ENCODE peak calls at places on chromosome 2, in five cellular contexts. I is aorta, O is sigmoid colon, E is RWPE1, M is brain microvascular endothelial cell. Q is an unnamed sample.
A peak's percentile ranks its signal among the peaks of the same experiment; 100 is the strongest.

GRCh38 chr2:1915196-1915595 is 170.9 kb upstream of the PXDN start:
- DNase-seq in I (no peak), O (no peak), M (no peak), E (no peak), Q (no peak)

GRCh38 chr2:241507430-241508239 is 749 bp downstream of the STK25 start:
- DNase-seq in M (no peak), E (peak; percentile 57), O (no peak), I (no peak), Q (no peak)

GRCh38 chr2:241767464-241768250 is 9.0 kb upstream of the GAL3ST2 start:
- DNase-seq in I (no peak), M (no peak), O (peak; percentile 63), E (no peak), Q (no peak)

GRCh38 chr2:118845843-118846666 is 1.4 kb downstream of the EN1 start:
- DNase-seq in M (no peak), O (no peak), E (no peak), I (no peak), Q (no peak)

GRCh38 chr2:96146151-96146880 is 1.1 kb upstream of the DUSP2 start:
- DNase-seq in E (no peak), M (no peak), O (peak; percentile 81), I (peak; percentile 90), Q (no peak)

GRCh38 chr2:383173-383572 is 95.3 kb upstream of the ALKAL2 start:
- DNase-seq in M (no peak), I (no peak), O (no peak), E (no peak), Q (no peak)

GRCh38 chr2:207128867-207129266 is 36.9 kb downstream of the KLF7 start:
- DNase-seq in E (no peak), I (no peak), M (no peak), O (no peak), Q (no peak)

GRCh38 chr2:19955544-19956422 is 34.1 kb downstream of the WDR35 start:
- DNase-seq in M (peak; percentile 63), I (peak; percentile 51), E (peak; percentile 72), O (no peak), Q (peak; percentile 16)

GRCh38 chr2:144516417-144516980 is 3.4 kb downstream of the ZEB2 start:
- DNase-seq in M (no peak), O (no peak), I (peak; percentile 62), E (no peak), Q (no peak)

GRCh38 chr2:182650704-182651103 is 65.4 kb upstream of the DNAJC10 start:
- DNase-seq in I (no peak), M (no peak), O (no peak), E (peak; percentile 33), Q (no peak)

GRCh38 chr2:232255033-232255432 is 123.5 kb upstream of the ALPP start:
- DNase-seq in O (no peak), E (no peak), M (no peak), I (no peak), Q (no peak)

GRCh38 chr2:230179907-230180306 is 39.9 kb downstream of the SP110 start:
- DNase-seq in I (no peak), M (no peak), E (no peak), O (no peak), Q (no peak)

DNA sequence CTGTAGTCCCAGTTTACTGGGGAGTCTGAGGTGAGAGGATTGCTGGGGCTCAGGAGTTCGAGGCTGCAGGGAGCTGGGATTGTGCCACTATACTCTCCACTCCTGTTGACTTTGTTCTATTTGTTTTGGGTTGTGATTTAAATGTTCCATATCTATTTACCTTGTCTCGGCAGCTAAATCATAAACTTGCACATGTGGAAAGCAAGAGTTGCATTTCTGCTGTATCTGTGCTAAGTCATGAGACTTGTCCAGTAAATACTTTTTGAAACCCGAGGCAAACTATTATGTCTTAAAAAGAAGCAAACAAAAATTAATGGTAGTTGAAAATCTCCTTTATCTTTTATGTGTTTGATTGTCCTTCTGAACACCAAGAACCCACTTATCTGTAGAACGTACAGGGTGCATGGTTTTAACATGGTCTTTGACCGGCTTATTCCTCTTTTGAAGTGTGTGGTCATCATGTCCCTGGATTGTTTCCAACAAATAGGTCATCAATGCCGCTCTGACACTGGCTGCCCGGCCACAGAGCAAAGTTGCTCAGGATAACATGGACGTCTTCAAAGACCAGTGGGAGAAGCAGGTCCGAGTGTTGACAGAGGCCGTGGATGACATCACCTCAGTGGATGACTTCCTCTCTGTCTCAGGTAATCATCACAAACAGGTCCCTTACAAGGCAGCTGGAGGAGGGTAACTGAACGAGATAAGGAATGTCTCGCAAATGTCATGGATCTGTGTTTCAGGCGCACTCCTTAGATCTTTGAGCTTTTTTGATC is 241.1 kb upstream of the LRRTM1 start:
- DNase-seq in E (no peak), O (no peak), I (no peak), M (no peak), Q (no peak)
- H3K27ac ChIP-seq in E (no peak overlapping the region), O (no peak overlapping the region), I (no peak overlapping the region), M (no peak overlapping the region), Q (no peak overlapping the region)

DNA sequence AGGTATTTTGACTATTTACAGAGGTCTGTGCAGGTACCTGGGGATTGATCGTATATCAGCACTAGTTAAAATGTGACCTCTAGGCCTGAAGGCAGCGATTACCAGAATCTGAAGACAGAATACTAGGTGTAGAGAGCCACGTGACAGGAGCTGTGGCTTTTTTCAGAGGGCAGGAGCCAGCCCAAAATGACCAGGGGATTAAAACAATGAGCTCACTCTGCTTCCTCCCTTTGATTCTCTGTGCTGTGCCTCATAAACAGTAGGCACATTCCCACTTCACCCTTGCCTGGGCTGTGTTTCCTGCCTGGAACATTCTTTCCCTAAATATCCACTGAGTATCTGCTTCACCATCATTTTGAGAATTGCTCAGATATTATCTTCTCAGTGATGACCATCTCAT is 15.2 kb downstream of the ITGAV start:
- DNase-seq in O (no peak), E (no peak), I (no peak), M (no peak), Q (no peak)
- H3K27ac ChIP-seq in O (no peak overlapping the region), E (no peak overlapping the region), I (no peak overlapping the region), M (no peak overlapping the region), Q (no peak overlapping the region)

GRCh38 chr2:156196031-156196430 is 136.5 kb downstream of the NR4A2 start:
- DNase-seq in I (no peak), E (no peak), O (no peak), M (no peak), Q (no peak)

GRCh38 chr2:156199588-156199987 is 132.9 kb downstream of the NR4A2 start:
- DNase-seq in I (no peak), M (no peak), E (peak; percentile 52), O (no peak), Q (peak; percentile 75)
- H3K27ac ChIP-seq in I (no peak overlapping the region), M (no peak overlapping the region), E (no peak overlapping the region), O (no peak overlapping the region), Q (peak overlapping the region; percentile 79)

DNA sequence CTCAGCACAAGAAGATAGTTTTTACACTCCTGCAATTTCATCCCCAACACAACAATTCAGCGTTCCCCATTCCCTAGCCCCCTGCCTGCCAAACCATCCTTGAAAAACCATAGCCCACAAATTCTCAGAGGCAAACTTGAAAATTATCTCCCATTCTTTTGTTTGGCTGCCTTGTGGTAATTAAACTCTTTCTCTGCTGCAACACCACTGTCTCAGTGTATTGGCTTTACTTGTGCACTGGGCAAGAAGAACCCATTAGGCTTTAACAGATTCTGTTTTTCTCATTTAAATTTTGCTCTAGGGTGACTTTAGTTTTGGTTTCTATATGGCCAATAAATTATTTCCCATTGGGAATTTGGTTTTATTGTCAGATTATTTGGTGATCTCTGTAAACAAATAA is 23.2 kb upstream of the FTCDNL1 start:
- DNase-seq in I (no peak), O (no peak), M (no peak), E (no peak), Q (no peak)
- H3K27ac ChIP-seq in I (no peak overlapping the region), O (no peak overlapping the region), M (no peak overlapping the region), E (no peak overlapping the region), Q (no peak overlapping the region)

GRCh38 chr2:9258501-9258900 is 51.9 kb downstream of the ASAP2 start:
- DNase-seq in M (peak; percentile 31), E (no peak), O (no peak), I (peak; percentile 33), Q (no peak)

GRCh38 chr2:9255416-9255815 is 48.8 kb downstream of the ASAP2 start:
- DNase-seq in M (no peak), E (no peak), I (no peak), O (no peak), Q (no peak)

GRCh38 chr2:9258953-9259399 is 52.4 kb downstream of the ASAP2 start:
- DNase-seq in M (no peak), I (peak; percentile 84), E (no peak), O (peak; percentile 75), Q (no peak)

GRCh38 chr2:9256147-9256546 is 49.5 kb downstream of the ASAP2 start:
- DNase-seq in M (no peak), O (no peak), I (no peak), E (no peak), Q (no peak)

GRCh38 chr2:9256570-9257043 is 50.0 kb downstream of the ASAP2 start:
- DNase-seq in M (no peak), O (no peak), I (no peak), E (no peak), Q (no peak)
- H3K27ac ChIP-seq in M (no peak overlapping the region), O (peak overlapping the region; percentile 77), I (peak overlapping the region; percentile 8), E (peak overlapping the region; percentile 59), Q (peak overlapping the region; percentile 1)

DNA sequence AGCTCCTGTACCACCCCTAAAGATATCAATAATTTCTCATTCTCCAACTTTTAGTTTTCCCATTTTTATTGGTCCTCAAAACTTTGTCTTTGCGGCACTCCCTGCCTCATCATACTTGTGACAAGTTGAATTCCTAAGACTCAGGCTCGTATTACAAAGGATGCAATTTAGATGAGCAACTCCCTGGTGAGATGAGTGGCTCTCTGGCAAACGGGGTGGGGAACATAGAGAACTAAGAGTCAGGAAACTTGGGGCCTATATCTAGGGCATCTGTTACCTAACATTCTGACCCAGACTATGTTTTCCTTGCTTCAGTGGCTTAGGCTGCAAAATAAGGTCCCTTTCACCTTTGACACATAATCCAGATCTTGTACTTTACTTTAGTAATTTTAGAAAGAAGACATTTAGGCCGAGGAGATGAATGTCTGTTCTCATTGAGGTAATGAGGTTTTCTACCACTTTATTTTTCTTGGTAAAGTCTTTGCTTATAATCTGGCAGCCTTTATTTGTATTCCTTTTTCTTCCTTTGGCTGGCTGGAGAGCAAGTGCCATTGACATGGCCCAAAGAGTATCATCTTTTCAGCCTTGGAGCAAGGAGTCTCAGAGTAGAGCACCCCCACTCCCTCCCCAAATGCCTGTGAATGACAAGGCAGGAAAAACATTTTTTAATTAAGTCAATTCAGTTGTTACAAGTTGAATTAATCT is 15.4 kb downstream of the TSPYL6 start:
- DNase-seq in E (no peak), O (peak; percentile 85), I (no peak), M (peak; percentile 57), Q (no peak)
- H3K27ac ChIP-seq in E (no peak overlapping the region), O (peak overlapping the region; percentile 60), I (peak overlapping the region; percentile 88), M (peak overlapping the region; percentile 53), Q (no peak overlapping the region)

Q was measured in epithelial cell of prostate.